ENCODE peak calls at places on chromosomes 16 and 17, in seven cellular contexts. S is trophoblast cell, Q is IMR-90, F is mesendoderm, A is neuronal stem cell, I is H1, P is H9. W is an unnamed sample.

GRCh38 chr17:78276499-78276898 is 45.1 kb downstream of the TMEM235 start:
- DNase-seq in A (no peak), F (no peak), S (no peak), I (no peak), P (no peak), Q (no peak), W (no peak)

GRCh38 chr17:47945529-47946508 is 4.4 kb downstream of the PNPO start:
- DNase-seq in S (no peak), Q (no peak), I (no peak), A (no peak), F (no peak), P (no peak), W (no peak)

GRCh38 chr17:36885161-36885735 is 52.0 kb upstream of the LHX1 start:
- DNase-seq in S (no peak), Q (no peak), I (no peak), A (no peak), P (no peak), F (peak; percentile 92), W (no peak)

GRCh38 chr16:57657228-57657627 is 10.9 kb upstream of the ADGRG3 start:
- DNase-seq in P (no peak), A (no peak), F (no peak), Q (no peak), I (no peak), S (no peak), W (no peak)

GRCh38 chr16:88454315-88455057 is 1.4 kb downstream of the ZFPM1 start:
- DNase-seq in Q (no peak), I (peak; percentile 61), P (no peak), F (no peak), S (no peak), A (no peak), W (no peak)

GRCh38 chr16:4200781-4201137 is 41.1 kb downstream of the SRL start:
- DNase-seq in I (no peak), A (no peak), Q (peak; percentile 51), P (no peak), F (no peak), S (peak; percentile 24), W (peak; percentile 22)

GRCh38 chr16:8550728-8551387 is 39.5 kb downstream of the TMEM114 start:
- DNase-seq in I (no peak), A (no peak), Q (no peak), S (no peak), F (no peak), P (no peak), W (no peak)

GRCh38 chr17:16649585-16649984 is 4.1 kb downstream of the ZNF624 start:
- DNase-seq in I (no peak), S (peak; percentile 80), P (no peak), F (peak; percentile 30), Q (no peak), A (no peak), W (no peak)

GRCh38 chr17:51803161-51803560 is 355.4 kb downstream of the CA10 start:
- DNase-seq in F (peak; percentile 31), S (no peak), A (no peak), P (no peak), I (no peak), Q (no peak), W (no peak)

GRCh38 chr17:80694992-80695912 is 150.6 kb downstream of the RPTOR start:
- DNase-seq in F (no peak), S (no peak), P (no peak), Q (no peak), I (no peak), A (no peak), W (no peak)

GRCh38 chr16:57113042-57113453 is 20.7 kb downstream of the CPNE2 start:
- DNase-seq in F (no peak), A (no peak), I (no peak), P (no peak), Q (peak; percentile 34), S (no peak), W (peak; percentile 54)

GRCh38 chr17:33964344-33964979 is 290.6 kb upstream of the CCL2 start:
- DNase-seq in P (peak; percentile 58), S (peak; percentile 11), F (peak; percentile 69), I (no peak), A (no peak), Q (no peak), W (no peak)

GRCh38 chr16:10345629-10346028 is 40.2 kb upstream of the ATF7IP2 start:
- DNase-seq in I (no peak), A (no peak), S (no peak), Q (no peak), F (no peak), P (no peak), W (no peak)

GRCh38 chr17:80937501-80938356 is 53.9 kb upstream of the CHMP6 start:
- DNase-seq in F (no peak), S (no peak), A (no peak), Q (no peak), I (no peak), P (no peak), W (no peak)

GRCh38 chr16:2483160-2483559 is 8.2 kb downstream of the TBC1D24 start:
- DNase-seq in S (no peak), A (no peak), Q (peak; percentile 27), F (no peak), P (no peak), I (no peak), W (no peak)

GRCh38 chr17:66542183-66542966 is 240.0 kb downstream of the PRKCA start:
- DNase-seq in A (no peak), S (no peak), P (no peak), I (no peak), F (no peak), Q (peak; percentile 53), W (peak; percentile 78)

GRCh38 chr17:45315583-45316270 is 1.1 kb downstream of the MAP3K14 start:
- DNase-seq in S (no peak), I (no peak), A (peak; percentile 15), F (no peak), Q (no peak), P (no peak), W (no peak)

GRCh38 chr17:45314761-45315549 is 1.9 kb downstream of the MAP3K14 start:
- DNase-seq in A (no peak), I (no peak), S (no peak), P (no peak), Q (peak; percentile 46), F (no peak), W (no peak)

GRCh38 chr17:45317113-45317820 is 447 bp upstream of the MAP3K14 start:
- DNase-seq in I (peak; percentile 99), F (peak; percentile 100), S (peak; percentile 100), Q (peak; percentile 100), P (peak; percentile 100), A (peak; percentile 100), W (peak; percentile 100)

GRCh38 chr17:45318561-45319230 is 1.9 kb upstream of the MAP3K14 start:
- DNase-seq in I (no peak), P (no peak), S (peak; percentile 43), Q (no peak), A (no peak), F (no peak), W (no peak)

GRCh38 chr17:45316271-45317112 is at the start of gene MAP3K14:
- DNase-seq in F (peak; percentile 79), P (peak; percentile 65), A (no peak), Q (peak; percentile 64), S (peak; percentile 73), I (peak; percentile 80), W (peak; percentile 83)
- H2BK120ac ChIP-seq in F (no peak within 1 kb of the TSS), P (no peak within 1 kb of the TSS), A (no peak within 1 kb of the TSS), Q (peak within 1 kb of the TSS; percentile 77), S (peak within 1 kb of the TSS; percentile 77), I (no peak within 1 kb of the TSS), W (peak within 1 kb of the TSS; percentile 50)

GRCh38 chr17:614637-615546 is 99.7 kb downstream of the VPS53 start:
- DNase-seq in F (no peak), S (no peak), A (no peak), P (no peak), Q (peak; percentile 72), I (no peak), W (peak; percentile 23)
- H3K27ac ChIP-seq in F (no peak overlapping the region), S (no peak overlapping the region), A (no peak overlapping the region), P (no peak overlapping the region), Q (no peak overlapping the region), I (no peak overlapping the region), W (no peak overlapping the region)

DNA sequence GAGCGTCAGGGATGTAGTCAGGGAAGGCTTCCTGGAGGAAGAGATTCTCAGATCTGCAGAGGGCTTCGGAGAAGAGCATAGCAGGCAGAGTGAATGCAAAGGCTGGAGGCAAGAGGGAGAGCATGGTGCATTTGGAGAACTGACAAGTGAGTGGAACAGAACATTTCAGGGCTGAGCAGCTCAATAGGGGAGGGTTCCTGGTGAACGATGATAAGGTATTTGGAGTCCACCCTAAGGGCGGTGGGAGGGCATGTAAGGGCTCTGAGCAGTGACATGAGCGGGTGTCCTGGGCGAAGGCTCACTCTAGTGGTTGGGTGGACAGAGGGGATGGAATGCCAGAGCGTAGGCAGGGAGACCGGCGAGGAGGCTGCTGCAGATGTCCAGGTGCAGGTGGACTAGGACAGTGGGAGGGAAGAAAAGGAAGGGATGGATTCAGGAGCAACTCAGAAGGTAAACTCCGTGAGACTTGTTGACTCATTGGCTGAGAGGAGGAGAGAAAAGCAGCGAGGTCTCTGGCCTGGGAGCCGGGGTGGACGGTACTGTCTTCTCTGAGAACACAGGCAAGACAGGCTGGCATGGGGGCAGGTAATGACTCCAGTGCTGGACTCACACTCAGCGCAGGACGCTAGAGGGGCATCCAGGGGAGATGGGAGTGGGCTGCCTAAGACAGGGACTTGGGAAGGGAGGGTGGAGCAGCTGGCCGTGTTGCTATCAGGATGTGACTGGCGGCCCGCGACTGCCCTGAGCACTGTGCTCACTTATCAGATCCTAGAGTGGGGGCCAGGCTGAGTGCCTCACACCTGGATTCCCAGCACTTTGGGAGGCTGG is 1.4 kb upstream of the PITPNA start:
- DNase-seq in A (no peak), P (no peak), S (peak; percentile 67), F (no peak), I (no peak), Q (no peak), W (no peak)
- H3K4me2 ChIP-seq in A (no peak overlapping the region), P (no peak overlapping the region), S (no peak overlapping the region), F (no peak overlapping the region), I (no peak overlapping the region), Q (no peak overlapping the region), W (no peak overlapping the region)

DNA sequence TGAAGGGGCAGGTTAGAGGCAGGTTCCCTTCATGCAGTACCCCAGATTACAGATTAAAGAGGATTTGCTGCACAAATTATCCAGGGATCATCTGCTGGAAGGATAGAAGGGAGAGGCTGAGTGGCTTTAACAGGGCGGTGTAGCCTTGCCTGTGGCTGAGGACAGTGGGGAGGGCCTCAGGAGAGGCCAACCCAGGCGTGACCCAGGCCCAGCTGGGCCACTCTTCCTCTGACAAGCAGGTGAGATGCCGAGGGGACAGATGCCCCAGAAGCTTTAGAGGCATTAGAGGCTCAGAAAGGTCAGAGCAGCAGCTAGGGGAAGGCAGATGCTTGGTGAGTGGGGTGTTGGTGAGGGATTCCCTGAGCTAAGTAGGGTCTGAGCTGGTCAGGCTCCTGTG is 18.1 kb upstream of the MTMR4 start:
- DNase-seq in F (no peak), P (no peak), Q (no peak), S (no peak), A (no peak), I (no peak), W (no peak)
- H2BK120ac ChIP-seq in F (no peak overlapping the region), P (no peak overlapping the region), Q (no peak overlapping the region), S (no peak overlapping the region), A (no peak overlapping the region), I (peak overlapping the region; percentile 14), W (no peak overlapping the region)

DNA sequence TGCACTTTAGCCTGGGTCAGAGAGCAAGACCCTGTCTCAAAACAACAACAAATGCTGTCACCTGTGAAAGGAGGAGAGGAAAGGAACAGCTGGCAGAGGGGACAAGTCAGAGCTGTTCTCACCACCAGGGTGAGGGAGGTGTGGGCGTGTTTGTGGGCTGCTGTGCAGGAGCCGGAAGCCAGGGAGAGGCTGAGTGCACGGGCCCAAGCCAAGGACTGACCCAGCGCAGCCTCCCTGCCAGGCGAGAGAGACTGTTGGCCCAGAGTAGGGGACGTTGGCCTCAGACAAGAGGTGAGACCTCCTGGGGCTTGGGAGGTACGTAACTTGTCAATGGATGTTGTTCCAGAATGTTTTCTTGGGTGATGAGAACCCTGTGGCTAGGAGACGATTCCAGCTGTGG is 10.7 kb downstream of the SPNS2 start:
- DNase-seq in F (no peak), I (no peak), Q (no peak), P (no peak), A (no peak), S (no peak), W (no peak)
- H3K27ac ChIP-seq in F (no peak overlapping the region), I (no peak overlapping the region), Q (no peak overlapping the region), P (no peak overlapping the region), A (no peak overlapping the region), S (no peak overlapping the region), W (no peak overlapping the region)